ENCODE peak calls at places on chromosomes 3 and 15, in five cellular contexts. E, K, J, M and B are unnamed samples.

GRCh38 chr3:114178770-114179368 is at the start of gene DRD3:
- DNase-seq in E (peak), K (peak), J (no peak), M (no peak), B (peak)

GRCh38 chr15:72511536-72511935 is 37.4 kb downstream of the ARIH1 start:
- DNase-seq in E (no peak), K (no peak), J (no peak), M (no peak), B (no peak)

GRCh38 chr3:183318846-183319770 is 66.1 kb downstream of the B3GNT5 start:
- DNase-seq in E (no peak), K (no peak), J (no peak), M (no peak), B (no peak)

GRCh38 chr15:44541282-44541958 is 4.5 kb downstream of the EIF3J start:
- DNase-seq in E (no peak), K (no peak), J (peak), M (no peak), B (no peak)

GRCh38 chr3:119205209-119205608 is 31.8 kb downstream of the UPK1B start:
- DNase-seq in E (no peak), K (no peak), J (no peak), M (no peak), B (no peak)

GRCh38 chr3:168581718-168582332 is 486.1 kb upstream of the GOLIM4 start:
- DNase-seq in E (no peak), K (no peak), J (no peak), M (no peak), B (no peak)

GRCh38 chr15:96326551-96327154 is 3.8 kb upstream of the NR2F2 start:
- DNase-seq in E (no peak), K (no peak), J (no peak), M (no peak), B (no peak)

GRCh38 chr15:58043192-58043903 is 22.2 kb downstream of the ALDH1A2 start:
- DNase-seq in E (no peak), K (no peak), J (peak), M (no peak), B (no peak)

GRCh38 chr3:83224101-83224868 is 1462.8 kb upstream of the GBE1 start:
- DNase-seq in E (no peak), K (no peak), J (no peak), M (no peak), B (no peak)

DNA sequence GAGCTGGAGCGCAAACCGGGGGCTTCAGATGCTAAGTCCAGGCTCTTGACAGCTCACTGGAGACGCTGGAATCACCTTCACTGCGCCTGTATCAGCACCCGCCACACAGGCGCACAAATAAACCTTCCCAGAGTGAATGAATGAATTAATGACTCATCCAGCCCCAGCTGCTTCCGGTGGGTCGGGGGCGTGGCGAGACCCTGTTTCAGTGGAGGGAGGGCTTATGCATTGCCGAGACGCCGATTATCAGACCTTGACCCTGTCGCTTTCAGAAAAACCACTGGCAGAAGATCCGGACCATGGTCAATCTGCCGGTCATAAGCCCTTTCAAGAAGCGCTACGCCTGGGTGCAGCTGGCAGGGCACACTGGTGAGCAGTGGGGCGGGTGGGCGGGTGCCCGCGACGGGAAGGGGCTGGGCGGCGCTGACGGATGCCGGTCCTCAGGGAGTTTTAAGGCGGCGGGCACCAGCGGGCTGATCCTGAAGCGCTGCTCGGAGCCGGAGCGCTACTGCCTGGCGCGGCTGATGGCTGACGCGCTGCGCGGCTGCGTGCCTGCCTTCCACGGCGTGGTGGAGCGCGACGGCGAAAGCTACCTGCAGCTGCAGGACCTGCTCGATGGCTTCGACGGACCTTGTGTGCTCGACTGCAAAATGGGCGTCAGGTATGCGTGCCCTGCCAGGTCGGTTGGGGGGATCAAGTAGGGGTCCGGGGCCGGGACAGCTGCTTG is 7.7 kb downstream of the ITPKA start:
- DNase-seq in E (no peak), K (peak), J (no peak), M (no peak), B (no peak)
- TF ChIP-seq SUZ12 in E (no peak), K (no peak), J (no peak), M (no peak), B (peak)

GRCh38 chr3:130894130-130894872 is 417 bp downstream of the ATP2C1 start:
- DNase-seq in E (peak), K (no peak), J (peak), M (no peak), B (no peak)

GRCh38 chr3:130897316-130897715 is 3.4 kb downstream of the ATP2C1 start:
- DNase-seq in E (no peak), K (no peak), J (no peak), M (no peak), B (no peak)

GRCh38 chr3:130896101-130896500 is 2.2 kb downstream of the ATP2C1 start:
- DNase-seq in E (no peak), K (no peak), J (no peak), M (no peak), B (no peak)

GRCh38 chr3:130894873-130895330 is 1.0 kb downstream of the ATP2C1 start:
- DNase-seq in E (no peak), K (no peak), J (no peak), M (no peak), B (no peak)

DNA sequence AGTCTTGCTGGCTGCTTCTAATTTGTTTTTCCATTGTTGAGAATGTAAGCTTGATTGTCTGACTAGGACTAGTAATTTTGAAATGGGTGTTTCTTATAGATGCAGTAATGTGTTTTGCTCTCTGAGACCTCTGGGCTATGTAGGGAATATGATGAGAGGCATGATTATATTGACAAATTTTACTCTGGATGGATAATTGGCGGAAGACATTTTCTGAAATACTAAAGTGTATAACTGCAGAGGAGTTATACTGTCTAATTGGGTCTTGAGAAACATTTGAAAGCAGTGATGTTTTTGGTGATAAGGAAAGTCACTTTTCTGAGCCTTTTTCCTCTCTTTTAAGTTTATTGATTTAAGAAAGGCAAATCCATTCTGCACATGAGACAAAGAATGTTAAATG is 1.8 kb downstream of the ATP2C1 start:
- DNase-seq in E (no peak), K (no peak), J (no peak), M (no peak), B (no peak)
- TF ChIP-seq SUZ12 in E (no peak), K (no peak), J (no peak), M (no peak), B (no peak)

GRCh38 chr15:31316135-31316795 is 10.4 kb upstream of the KLF13 start:
- DNase-seq in E (no peak), K (no peak), J (no peak), M (no peak), B (no peak)

GRCh38 chr15:31312220-31312619 is 14.4 kb upstream of the KLF13 start:
- DNase-seq in E (no peak), K (no peak), J (no peak), M (no peak), B (no peak)

GRCh38 chr15:31313223-31313622 is 13.4 kb upstream of the KLF13 start:
- DNase-seq in E (no peak), K (no peak), J (no peak), M (no peak), B (no peak)

GRCh38 chr15:31311735-31312134 is 14.9 kb upstream of the KLF13 start:
- DNase-seq in E (no peak), K (peak), J (no peak), M (no peak), B (no peak)

GRCh38 chr15:31314380-31314779 is 12.3 kb upstream of the KLF13 start:
- DNase-seq in E (no peak), K (no peak), J (no peak), M (no peak), B (no peak)
- TF ChIP-seq SUZ12 in E (no peak), K (no peak), J (no peak), M (no peak), B (no peak)

DNA sequence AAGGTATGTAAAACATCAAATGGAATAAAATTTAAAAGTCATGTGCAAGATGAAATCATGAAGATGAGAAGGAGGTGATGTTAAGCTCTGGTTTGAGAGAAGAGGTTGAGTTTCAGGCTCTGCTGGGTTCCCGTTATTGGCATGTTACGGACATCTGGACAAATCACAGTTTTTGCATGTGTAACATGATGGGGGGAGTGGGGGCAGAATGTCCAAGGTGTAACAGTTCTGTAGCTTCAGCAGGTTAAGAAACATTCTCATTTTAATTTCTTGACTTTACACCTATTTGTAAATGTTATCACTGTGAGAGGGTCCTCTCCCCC is 17.2 kb downstream of the TRIM71 start:
- DNase-seq in E (no peak), K (no peak), J (no peak), M (no peak), B (no peak)
- TF ChIP-seq SUZ12 in E (no peak), K (no peak), J (no peak), M (no peak), B (no peak)

GRCh38 chr3:110318108-110318507 is 753.5 kb upstream of the NECTIN3 start:
- DNase-seq in E (no peak), K (no peak), J (no peak), M (no peak), B (no peak)
- TF ChIP-seq SUZ12 in E (no peak), K (no peak), J (no peak), M (no peak), B (no peak)

GRCh38 chr3:46007280-46007679 is 11.7 kb upstream of the FYCO1 start:
- DNase-seq in E (no peak), K (no peak), J (no peak), M (no peak), B (no peak)

GRCh38 chr3:46008058-46008457 is 12.4 kb upstream of the FYCO1 start:
- DNase-seq in E (no peak), K (no peak), J (no peak), M (no peak), B (no peak)

GRCh38 chr3:46010519-46011113 is 15.0 kb upstream of the FYCO1 start:
- DNase-seq in E (no peak), K (no peak), J (no peak), M (no peak), B (no peak)

GRCh38 chr3:46006243-46006642 is 10.6 kb upstream of the FYCO1 start:
- DNase-seq in E (no peak), K (no peak), J (no peak), M (no peak), B (no peak)

DNA sequence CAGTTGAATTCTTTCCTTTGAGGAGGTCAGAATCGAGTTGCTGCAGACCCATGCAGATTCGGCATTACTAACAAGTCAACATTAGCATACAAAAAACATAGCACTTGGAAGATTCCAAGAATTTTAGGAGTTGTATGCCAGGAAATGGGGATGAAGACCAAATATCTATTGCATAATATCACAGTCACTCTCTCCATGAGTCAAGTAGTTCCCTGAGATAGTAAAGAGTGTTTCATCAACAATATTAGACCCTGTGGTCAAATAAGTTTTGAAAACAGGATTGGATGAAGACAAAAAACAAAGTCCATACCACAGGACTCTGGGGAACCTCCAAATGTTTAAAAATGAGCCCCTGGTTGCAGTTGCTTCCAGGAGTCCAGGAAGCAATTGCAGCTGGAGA is 11.0 kb upstream of the FYCO1 start:
- DNase-seq in E (no peak), K (no peak), J (no peak), M (no peak), B (no peak)
- TF ChIP-seq SUZ12 in E (no peak), K (no peak), J (no peak), M (no peak), B (no peak)